ENCODE peak calls at places on chromosome 18, in eight cellular contexts. W is foreskin fibroblast, V is WTC11, J is nephron progenitor cell, D is brain microvascular endothelial cell, F is suprapubic skin, L is AG04449, H is mammary epithelial cell. S is an unnamed sample.

GRCh38 chr18:12686100-12686499 is 16.4 kb downstream of the CEP76 start:
- DNase-seq in H (peak), F (no peak), V (no peak), D (peak), W (no peak), L (no peak), J (no peak), S (peak)

GRCh38 chr18:59303006-59303405 is 15.4 kb downstream of the CPLX4 start:
- DNase-seq in D (no peak), H (no peak), V (no peak), J (no peak), F (no peak), W (no peak), L (no peak), S (no peak)

GRCh38 chr18:29840101-29840500 is 1202.4 kb downstream of the DSC3 start:
- DNase-seq in H (peak), F (no peak), J (no peak), L (no peak), V (no peak), D (peak), W (peak), S (peak)

GRCh38 chr18:23243178-23243577 is 107.9 kb downstream of the CABLES1 start:
- DNase-seq in V (peak), H (no peak), F (no peak), J (no peak), D (no peak), W (no peak), L (no peak), S (no peak)

GRCh38 chr18:32242395-32242794 is 52.6 kb downstream of the MEP1B start:
- DNase-seq in J (no peak), W (no peak), D (no peak), L (no peak), V (no peak), F (no peak), H (no peak), S (no peak)

GRCh38 chr18:63936156-63936931 is 12.8 kb upstream of the HMSD start:
- DNase-seq in F (peak), J (peak), L (no peak), V (peak), H (peak), W (peak), D (peak), S (peak)

GRCh38 chr18:69161383-69162028 is 239.2 kb upstream of the DOK6 start:
- DNase-seq in W (no peak), J (no peak), V (no peak), F (no peak), L (peak), D (peak), H (no peak), S (no peak)

GRCh38 chr18:48754559-48754958 is 196.2 kb downstream of the SMAD7 start:
- DNase-seq in V (no peak), W (no peak), L (no peak), J (no peak), D (no peak), H (no peak), F (no peak), S (no peak)

GRCh38 chr18:58991127-58991798 is 126.6 kb downstream of the ZNF532 start:
- DNase-seq in V (no peak), L (no peak), F (no peak), J (no peak), H (peak), W (no peak), D (no peak), S (peak)

GRCh38 chr18:12423393-12423792 is 15.7 kb downstream of the PRELID3A start:
- DNase-seq in L (no peak), H (no peak), V (no peak), F (no peak), J (no peak), D (no peak), W (no peak), S (no peak)

GRCh38 chr18:12652861-12653401 is 5.0 kb downstream of the SPIRE1 start:
- DNase-seq in W (peak), J (no peak), D (no peak), L (no peak), V (no peak), H (peak), F (no peak), S (peak)

GRCh38 chr18:59662008-59662701 is 35.1 kb downstream of the CCBE1 start:
- DNase-seq in W (no peak), V (no peak), D (no peak), L (no peak), F (no peak), H (peak), J (no peak), S (peak)

GRCh38 chr18:49406863-49407262 is 53.6 kb downstream of the DYM start:
- DNase-seq in J (no peak), L (no peak), H (no peak), D (no peak), F (no peak), V (no peak), W (no peak), S (no peak)

GRCh38 chr18:63322908-63323634 is 3.5 kb upstream of the BCL2 start:
- DNase-seq in W (peak), D (peak), H (peak), J (peak), F (no peak), V (peak), L (peak), S (peak)

GRCh38 chr18:8368490-8369217 is 240.6 kb upstream of the RAB12 start:
- DNase-seq in H (no peak), F (no peak), J (no peak), W (no peak), V (no peak), D (no peak), L (no peak), S (no peak)

GRCh38 chr18:8365528-8365927 is 243.7 kb upstream of the RAB12 start:
- DNase-seq in H (no peak), F (no peak), D (no peak), L (no peak), J (no peak), V (no peak), W (no peak), S (no peak)

GRCh38 chr18:8366070-8366469 is 243.2 kb upstream of the RAB12 start:
- DNase-seq in H (no peak), F (no peak), D (no peak), L (no peak), V (no peak), W (no peak), J (no peak), S (no peak)

GRCh38 chr18:8366656-8367055 is 242.6 kb upstream of the RAB12 start:
- DNase-seq in J (no peak), W (no peak), F (no peak), D (no peak), L (no peak), V (no peak), H (no peak), S (no peak)

GRCh38 chr18:8367217-8367988 is 241.8 kb upstream of the RAB12 start:
- DNase-seq in V (peak), W (no peak), D (no peak), F (no peak), J (peak), L (no peak), H (no peak), S (no peak)
- TF ChIP-seq CTCF in V (no peak), W (peak), D (peak), F (peak), J (peak), L (peak), H (peak), S (peak)

GRCh38 chr18:67608909-67609308 is 92.4 kb upstream of the DSEL start:
- DNase-seq in L (no peak), D (peak), J (no peak), H (peak), W (peak), V (no peak), F (no peak), S (peak)
- TF ChIP-seq CTCF in L (no peak), D (no peak), J (no peak), H (no peak), W (no peak), V (no peak), F (no peak), S (no peak)

GRCh38 chr18:417495-417894 is 83.0 kb downstream of the COLEC12 start:
- DNase-seq in H (no peak), V (no peak), J (no peak), F (no peak), D (no peak), W (no peak), L (no peak), S (no peak)

GRCh38 chr18:416928-417327 is 83.6 kb downstream of the COLEC12 start:
- DNase-seq in V (no peak), F (no peak), L (no peak), H (no peak), D (no peak), J (no peak), W (no peak), S (no peak)

GRCh38 chr18:413263-413662 is 87.2 kb downstream of the COLEC12 start:
- DNase-seq in H (no peak), W (no peak), J (no peak), V (no peak), L (no peak), F (no peak), D (no peak), S (peak)

GRCh38 chr18:415047-415446 is 85.5 kb downstream of the COLEC12 start:
- DNase-seq in W (no peak), L (no peak), D (no peak), H (no peak), V (no peak), J (no peak), F (no peak), S (no peak)

DNA sequence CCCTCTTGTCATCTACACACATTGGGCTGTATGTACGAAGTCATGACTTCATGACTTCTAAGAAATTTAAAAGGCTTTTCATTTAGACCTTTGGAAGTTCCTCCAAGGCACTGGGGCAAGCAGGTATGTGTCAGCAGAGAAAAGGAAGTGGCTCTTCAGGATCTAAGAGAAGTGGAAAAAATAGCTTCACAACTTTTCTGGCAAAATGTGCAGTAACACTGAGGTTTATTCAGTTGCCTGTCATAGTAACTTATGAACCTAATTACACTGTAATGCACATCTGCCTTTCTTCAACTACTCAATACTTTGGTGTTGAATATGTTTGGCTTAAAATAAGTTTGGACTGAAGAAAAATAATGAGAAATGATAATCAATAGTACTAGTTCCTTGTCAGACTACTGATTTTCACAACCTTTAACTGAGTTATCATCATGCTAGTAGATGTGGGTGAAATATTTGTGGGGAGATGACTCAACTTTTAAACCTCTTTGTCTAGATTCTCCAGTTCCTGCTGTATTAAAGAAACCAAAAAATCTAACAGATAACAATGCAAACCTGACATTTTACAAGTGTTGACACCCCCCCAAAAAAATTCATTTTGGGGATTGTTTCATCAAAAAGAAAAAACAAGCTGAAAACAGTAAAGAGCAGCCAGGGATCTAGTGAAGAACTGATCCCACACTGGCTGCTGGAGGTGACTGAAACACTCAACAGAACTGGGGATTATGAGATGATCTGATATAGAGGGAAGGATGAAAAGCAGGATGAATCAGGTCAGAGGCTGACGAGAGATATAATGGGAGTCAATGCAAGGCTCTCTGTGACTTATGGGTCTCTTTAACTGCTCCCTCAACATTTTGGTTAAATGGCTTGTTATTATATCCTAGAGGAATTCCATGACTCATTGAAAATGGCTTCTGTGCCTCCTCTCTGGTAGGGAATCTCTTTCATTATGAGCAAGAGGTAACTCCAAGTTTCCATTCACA is 84.6 kb downstream of the COLEC12 start:
- DNase-seq in V (no peak), D (peak), F (no peak), J (no peak), H (peak), W (peak), L (no peak), S (peak)
- TF ChIP-seq CTCF in V (no peak), D (no peak), F (no peak), J (no peak), H (no peak), W (no peak), L (no peak), S (no peak)

DNA sequence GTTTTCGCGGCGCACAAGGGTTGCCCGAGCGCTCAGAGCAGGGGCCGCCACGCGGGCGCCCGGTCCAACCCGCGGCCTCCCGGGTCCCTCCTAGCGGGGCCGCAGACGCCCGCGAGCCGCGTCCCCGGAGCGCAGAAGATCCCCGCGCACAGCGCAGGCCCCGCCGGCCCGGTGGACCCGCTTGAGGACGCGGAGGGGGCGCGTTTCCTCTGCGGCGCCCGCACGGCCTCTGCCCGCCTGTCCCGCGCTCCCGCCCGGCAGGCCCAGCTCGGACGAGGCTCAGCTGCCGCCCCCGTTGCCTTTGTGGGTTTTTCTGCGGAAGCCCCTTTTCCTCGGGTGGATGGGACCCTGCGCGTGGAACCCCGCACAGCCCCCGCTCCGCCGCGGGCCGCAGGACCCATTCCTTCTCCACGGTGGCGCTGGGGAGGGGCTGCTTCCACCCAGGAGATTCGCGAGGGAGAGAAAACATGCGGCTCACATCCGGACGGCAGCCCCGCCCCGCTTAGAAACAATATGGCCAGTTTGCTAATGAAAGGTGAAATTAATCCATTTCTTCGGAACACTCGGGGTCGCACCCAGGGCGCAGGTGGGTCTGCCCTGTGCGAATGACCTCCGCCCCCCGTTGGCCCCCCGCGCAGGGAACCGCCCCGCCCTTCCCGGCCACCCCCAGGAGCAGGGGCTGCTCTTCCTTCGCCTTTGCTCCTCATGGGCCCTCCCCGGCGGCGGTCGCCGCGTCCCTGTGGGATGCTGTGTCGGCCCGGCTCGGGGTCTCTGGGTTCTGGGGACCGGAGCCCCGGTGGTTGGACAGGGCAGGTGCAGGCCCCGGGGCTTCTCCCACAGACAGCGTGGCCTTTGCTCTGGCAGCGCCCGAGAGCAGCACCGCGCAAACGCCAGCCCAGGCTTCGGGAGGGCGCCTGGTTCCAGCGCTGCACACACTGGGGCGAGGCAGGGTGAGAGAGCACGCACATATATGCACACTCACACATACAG is 9.3 kb upstream of the KCNG2 start:
- DNase-seq in D (no peak), L (no peak), W (no peak), H (no peak), J (peak), V (peak), F (no peak), S (no peak)
- TF ChIP-seq CTCF in D (no peak), L (peak), W (no peak), H (no peak), J (no peak), V (peak), F (no peak), S (no peak)

GRCh38 chr18:55384551-55385275 is 203.3 kb downstream of the TCF4 start:
- DNase-seq in V (peak), L (no peak), J (peak), D (peak), W (no peak), H (peak), F (no peak), S (peak)
- TF ChIP-seq CTCF in V (peak), L (peak), J (peak), D (peak), W (peak), H (peak), F (peak), S (peak)